ENCODE peak calls at places on chromosomes 4 and X, in four cellular contexts. T is H7, W is tibial artery, Q is OCI-LY7. J is an unnamed sample. For H3K36me3, the result is how much of the 10 kb centered on the place peaks cover.

GRCh38 chr4:187944179-187944578 is 51.4 kb upstream of the ZFP42 start:
- DNase-seq in T (peak), W (no peak), Q (no peak), J (no peak)

GRCh38 chr4:4327652-4328121 is 37.6 kb downstream of the ZBTB49 start:
- DNase-seq in T (peak), W (no peak), Q (no peak), J (no peak)

GRCh38 chr4:157010630-157011029 is 39.0 kb upstream of the PDGFC start:
- DNase-seq in T (no peak), W (no peak), Q (no peak), J (no peak)

GRCh38 chrX:139967300-139967699 is 2.0 kb upstream of the CXorf66 start:
- DNase-seq in T (peak), W (no peak), Q (peak), J (peak)

GRCh38 chr4:169640261-169640880 is 20.0 kb downstream of the CLCN3 start:
- DNase-seq in T (no peak), W (no peak), Q (no peak), J (no peak)

GRCh38 chr4:178329226-178329872 is 887.1 kb upstream of the AGA start:
- DNase-seq in T (no peak), W (no peak), Q (no peak), J (no peak)

GRCh38 chrX:44344194-44344593 is 722 bp upstream of the EFHC2 start:
- DNase-seq in T (peak), W (peak), Q (no peak), J (peak)

GRCh38 chrX:9644335-9644734 is 121.3 kb downstream of the GPR143 start:
- DNase-seq in T (no peak), W (no peak), Q (no peak), J (no peak)

GRCh38 chr4:794911-795725 is 30.8 kb downstream of the CPLX1 start:
- DNase-seq in T (peak), W (no peak), Q (peak), J (no peak)

DNA sequence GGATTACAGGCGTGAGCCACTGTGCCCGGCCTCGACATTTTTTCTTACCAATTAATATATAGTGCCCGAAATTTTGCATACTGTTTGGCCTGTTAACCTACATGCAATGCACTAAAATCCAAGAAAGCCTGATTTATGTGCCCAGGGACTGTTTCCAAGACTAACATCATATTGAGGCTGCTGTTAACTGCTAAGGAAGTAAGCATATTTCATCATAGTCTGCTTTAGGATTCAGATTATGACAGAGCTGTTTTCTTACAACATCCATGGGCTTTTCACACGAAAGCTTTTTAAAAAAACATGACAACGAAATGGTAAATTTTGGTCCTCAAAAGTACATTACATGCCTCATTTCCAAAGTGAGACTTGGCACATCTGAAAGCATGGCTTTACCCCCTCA is 84.4 kb downstream of the STOX2 start:
- DNase-seq in T (no peak), W (no peak), Q (no peak), J (no peak)
- H3K4me3 ChIP-seq in T (no peak), W (no peak), Q (no peak), J (no peak)

GRCh38 chr4:70788733-70789132 is 51.0 kb downstream of the GRSF1 start:
- DNase-seq in T (no peak), W (no peak), Q (no peak), J (no peak)

GRCh38 chr4:70787496-70787895 is 52.2 kb downstream of the GRSF1 start:
- DNase-seq in T (no peak), W (no peak), Q (no peak), J (no peak)
- H3K36me3 ChIP-seq in T (under half), W (half or more), Q (under half), J (under half)

DNA sequence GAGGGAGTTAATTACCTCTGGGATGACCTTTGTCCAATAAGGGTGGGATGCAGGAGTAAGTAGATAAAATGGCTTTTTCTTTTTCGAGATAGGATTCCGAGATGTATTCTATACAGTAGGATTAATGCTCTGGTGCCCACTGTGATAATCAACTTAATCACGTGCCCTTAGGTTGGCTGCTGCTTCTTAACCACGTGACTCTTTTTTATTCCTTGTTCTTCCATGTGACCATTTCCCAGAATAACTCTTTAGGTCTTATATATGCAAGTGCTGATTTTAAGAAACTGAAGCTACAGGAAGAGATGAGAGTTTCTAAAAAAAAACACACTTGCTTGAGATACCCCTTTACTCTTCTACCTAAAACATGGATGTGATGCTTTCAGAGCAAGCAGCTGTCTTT is 1628.9 kb downstream of the PCDH7 start:
- DNase-seq in T (no peak), W (no peak), Q (no peak), J (no peak)
- H3K4me3 ChIP-seq in T (no peak), W (no peak), Q (no peak), J (no peak)

GRCh38 chr4:84672177-84672576 is 89.2 kb downstream of the CDS1 start:
- DNase-seq in T (no peak), W (no peak), Q (no peak), J (no peak)
- H3K36me3 ChIP-seq in T (under half), W (half or more), Q (under half), J (under half)

GRCh38 chr4:73842696-73843095 is 6.2 kb downstream of the CXCL6 start:
- DNase-seq in T (no peak), W (no peak), Q (no peak), J (no peak)

GRCh38 chr4:73843369-73843768 is 6.9 kb downstream of the CXCL6 start:
- DNase-seq in T (no peak), W (no peak), Q (no peak), J (no peak)

GRCh38 chr4:73847507-73848182 is 5.5 kb upstream of the PF4V1 start:
- DNase-seq in T (no peak), W (no peak), Q (no peak), J (no peak)

GRCh38 chr4:73844352-73844751 is 7.9 kb downstream of the CXCL6 start:
- DNase-seq in T (no peak), W (no peak), Q (no peak), J (no peak)

DNA sequence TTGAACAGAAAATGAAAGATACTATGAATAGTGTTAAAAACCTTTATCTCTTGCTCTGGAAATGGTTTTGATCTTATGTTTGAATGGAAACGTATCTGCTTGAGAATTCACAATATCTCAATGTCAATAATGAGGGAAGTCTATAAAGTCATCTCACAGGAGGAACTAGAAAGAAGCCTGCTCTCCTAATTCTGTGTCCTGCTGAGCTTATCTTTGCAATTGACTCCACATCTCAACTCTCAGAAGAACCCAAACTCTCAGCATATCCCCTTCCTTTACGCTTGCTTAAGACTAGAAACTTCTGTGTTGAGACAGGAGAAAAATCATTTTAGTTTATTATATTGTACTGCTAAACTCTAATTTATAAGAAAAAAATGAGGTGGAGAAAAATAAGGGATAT is 8.3 kb upstream of the PF4V1 start:
- DNase-seq in T (no peak), W (no peak), Q (no peak), J (no peak)
- H3K4me3 ChIP-seq in T (no peak), W (no peak), Q (no peak), J (no peak)

GRCh38 chr4:2722033-2722432 is 34.1 kb downstream of the TNIP2 start:
- DNase-seq in T (no peak), W (no peak), Q (no peak), J (no peak)

GRCh38 chr4:2728806-2729532 is 27.2 kb downstream of the TNIP2 start:
- DNase-seq in T (no peak), W (no peak), Q (no peak), J (no peak)

GRCh38 chr4:2723751-2724150 is 32.4 kb downstream of the TNIP2 start:
- DNase-seq in T (no peak), W (no peak), Q (no peak), J (no peak)

GRCh38 chr4:2728221-2728620 is 27.9 kb downstream of the TNIP2 start:
- DNase-seq in T (no peak), W (no peak), Q (no peak), J (no peak)

GRCh38 chr4:2725380-2725779 is 30.8 kb downstream of the TNIP2 start:
- DNase-seq in T (no peak), W (no peak), Q (no peak), J (no peak)
- H3K36me3 ChIP-seq in T (under half), W (under half), Q (under half), J (under half)

GRCh38 chrX:73448379-73448778 is 1.5 kb downstream of the CDX4 start:
- DNase-seq in T (peak), W (no peak), Q (no peak), J (no peak)
- H3K4me3 ChIP-seq in T (peak), W (no peak), Q (no peak), J (no peak)

GRCh38 chr4:110156442-110156841 is 42.0 kb downstream of the ELOVL6 start:
- DNase-seq in T (no peak), W (no peak), Q (no peak), J (no peak)

GRCh38 chr4:110155632-110156031 is 42.8 kb downstream of the ELOVL6 start:
- DNase-seq in T (no peak), W (no peak), Q (no peak), J (no peak)

GRCh38 chr4:110149089-110149488 is 49.3 kb downstream of the ELOVL6 start:
- DNase-seq in T (no peak), W (no peak), Q (no peak), J (no peak)

GRCh38 chr4:110154586-110154985 is 43.8 kb downstream of the ELOVL6 start:
- DNase-seq in T (no peak), W (no peak), Q (no peak), J (no peak)

DNA sequence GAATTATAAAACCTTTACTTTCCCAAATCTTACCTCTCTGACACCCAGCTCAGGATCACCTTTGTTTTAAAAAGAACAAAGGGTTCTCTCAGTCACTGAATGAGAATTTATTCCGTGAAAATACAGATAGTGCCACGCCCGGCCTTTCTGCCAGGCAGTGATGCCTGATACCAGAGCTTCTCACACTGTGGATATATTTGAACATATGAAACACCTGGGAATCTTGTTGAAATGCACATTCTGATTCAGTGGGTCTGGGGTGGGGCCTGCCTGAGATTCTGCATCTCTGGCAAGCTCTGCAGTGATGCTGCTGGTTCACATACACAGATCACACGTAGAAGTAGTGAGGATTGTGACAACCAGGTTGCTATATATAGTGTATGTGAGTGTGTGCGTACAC is 46.0 kb downstream of the ELOVL6 start:
- DNase-seq in T (no peak), W (no peak), Q (no peak), J (no peak)
- H3K36me3 ChIP-seq in T (under half), W (under half), Q (under half), J (under half)

GRCh38 chrX:105136786-105137185 is 83.7 kb downstream of the TEX13A start:
- DNase-seq in T (no peak), W (no peak), Q (no peak), J (no peak)
- H3K4me3 ChIP-seq in T (no peak), W (no peak), Q (no peak), J (no peak)

J was measured in CD4-positive, CD25-positive, alpha-beta regulatory T cell.